ENCODE peak calls at places on chromosome 22, in five cellular contexts. J is IMR-90, A is A549, E is right lobe of liver, Y is esophagus squamous epithelium. I is an unnamed sample.

GRCh38 chr22:33780761-33781160 is 139.5 kb downstream of the LARGE1 start:
- DNase-seq in J (no peak), A (no peak), E (no peak), Y (no peak), I (no peak)

GRCh38 chr22:46012881-46013281 is 35.9 kb upstream of the WNT7B start:
- DNase-seq in J (no peak), A (no peak), E (peak), Y (no peak), I (no peak)

GRCh38 chr22:44357962-44358553 is 45.3 kb upstream of the SHISAL1 start:
- DNase-seq in J (peak), A (no peak), E (peak), Y (no peak), I (no peak)

GRCh38 chr22:45019861-45020655 is 10.3 kb upstream of the PHF21B start:
- DNase-seq in J (no peak), A (no peak), E (no peak), Y (no peak), I (no peak)

GRCh38 chr22:48827228-48827810 is 1000.4 kb downstream of the BRD1 start:
- DNase-seq in J (no peak), A (no peak), E (no peak), Y (no peak), I (no peak)

GRCh38 chr22:46937185-46937584 is 174.7 kb downstream of the TBC1D22A start:
- DNase-seq in J (no peak), A (no peak), E (no peak), Y (no peak), I (no peak)

GRCh38 chr22:48687606-48688005 is 1140.1 kb downstream of the BRD1 start:
- DNase-seq in J (no peak), A (no peak), E (no peak), Y (no peak), I (no peak)

GRCh38 chr22:24803064-24803542 is 2.9 kb upstream of the SGSM1 start:
- DNase-seq in J (peak), A (peak), E (peak), Y (no peak), I (peak)

GRCh38 chr22:46693634-46694422 is 44.2 kb downstream of the CERK start:
- DNase-seq in J (no peak), A (no peak), E (no peak), Y (no peak), I (no peak)

GRCh38 chr22:50363411-50364194 is 20.5 kb downstream of the PPP6R2 start:
- DNase-seq in J (no peak), A (no peak), E (no peak), Y (no peak), I (no peak)

GRCh38 chr22:26986051-26986881 is 328.9 kb downstream of the MIAT start:
- DNase-seq in J (no peak), A (no peak), E (no peak), Y (no peak), I (no peak)

GRCh38 chr22:40396882-40397281 is 26.5 kb downstream of the SGSM3 start:
- DNase-seq in J (peak), A (no peak), E (no peak), Y (no peak), I (no peak)

GRCh38 chr22:45225732-45226560 is 14.7 kb downstream of the KIAA0930 start:
- DNase-seq in J (peak), A (no peak), E (peak), Y (no peak), I (no peak)

GRCh38 chr22:47918276-47918928 is 1156.0 kb downstream of the TBC1D22A start:
- DNase-seq in J (no peak), A (no peak), E (no peak), Y (no peak), I (no peak)

GRCh38 chr22:20977019-20977418 is 5.1 kb upstream of the LZTR1 start:
- DNase-seq in J (no peak), A (no peak), E (no peak), Y (no peak), I (no peak)

GRCh38 chr22:49712195-49712791 is 115.4 kb downstream of the BRD1 start:
- DNase-seq in J (no peak), A (no peak), E (no peak), Y (no peak), I (no peak)

GRCh38 chr22:49574205-49574604 is 253.5 kb downstream of the BRD1 start:
- DNase-seq in J (no peak), A (no peak), E (no peak), Y (no peak), I (no peak)

GRCh38 chr22:33350961-33351360 is 292.8 kb upstream of the SYN3 start:
- DNase-seq in J (no peak), A (no peak), E (no peak), Y (no peak), I (no peak)

GRCh38 chr22:50476819-50477344 is 2.0 kb upstream of the SBF1 start:
- DNase-seq in J (no peak), A (no peak), E (no peak), Y (no peak), I (no peak)

GRCh38 chr22:50547231-50547851 is 1.6 kb downstream of the KLHDC7B start:
- DNase-seq in J (no peak), A (no peak), E (no peak), Y (no peak), I (no peak)

GRCh38 chr22:45521178-45521577 is 18.5 kb downstream of the FBLN1 start:
- DNase-seq in J (no peak), A (no peak), E (no peak), Y (no peak), I (no peak)

GRCh38 chr22:27749597-27750225 is 51.8 kb downstream of the MN1 start:
- DNase-seq in J (peak), A (no peak), E (no peak), Y (no peak), I (peak)

GRCh38 chr22:48712558-48712957 is 1115.1 kb downstream of the BRD1 start:
- DNase-seq in J (no peak), A (no peak), E (no peak), Y (no peak), I (no peak)

GRCh38 chr22:44261861-44262595 is 50.7 kb downstream of the SHISAL1 start:
- DNase-seq in J (no peak), A (no peak), E (peak), Y (no peak), I (no peak)

GRCh38 chr22:44088976-44089570 is 65.0 kb downstream of the PARVB start:
- DNase-seq in J (peak), A (no peak), E (no peak), Y (no peak), I (peak)

GRCh38 chr22:26409705-26410376 is 19.2 kb upstream of the ASPHD2 start:
- DNase-seq in J (no peak), A (no peak), E (no peak), Y (no peak), I (no peak)

GRCh38 chr22:24976442-24977218 is 24.1 kb downstream of the KIAA1671 start:
- DNase-seq in J (no peak), A (no peak), E (no peak), Y (no peak), I (no peak)

GRCh38 chr22:48217596-48217995 is 1455.1 kb downstream of the TBC1D22A start:
- DNase-seq in J (no peak), A (no peak), E (no peak), Y (no peak), I (no peak)

GRCh38 chr22:46575915-46576555 is 38.6 kb upstream of the CELSR1 start:
- DNase-seq in J (no peak), A (no peak), E (peak), Y (no peak), I (no peak)

GRCh38 chr22:33519140-33519973 is 400.9 kb downstream of the LARGE1 start:
- DNase-seq in J (peak), A (peak), E (no peak), Y (no peak), I (peak)

GRCh38 chr22:43007519-43008102 is 7.3 kb downstream of the PACSIN2 start:
- DNase-seq in J (peak), A (no peak), E (no peak), Y (no peak), I (no peak)

GRCh38 chr22:30397656-30398635 is 1.1 kb downstream of the SEC14L2 start:
- DNase-seq in J (no peak), A (no peak), E (peak), Y (no peak), I (no peak)

GRCh38 chr22:46371623-46372226 is 36.2 kb downstream of the TRMU start:
- DNase-seq in J (no peak), A (no peak), E (no peak), Y (no peak), I (no peak)

GRCh38 chr22:44648821-44649566 is 53.0 kb upstream of the PRR5 start:
- DNase-seq in J (peak), A (no peak), E (no peak), Y (no peak), I (no peak)

GRCh38 chr22:49354516-49355205 is 473.0 kb downstream of the BRD1 start:
- DNase-seq in J (no peak), A (no peak), E (no peak), Y (no peak), I (no peak)

GRCh38 chr22:20864186-20864908 is 5.5 kb downstream of the SNAP29 start:
- DNase-seq in J (no peak), A (no peak), E (no peak), Y (no peak), I (no peak)

GRCh38 chr22:45421349-45422057 is 8.0 kb downstream of the RIBC2 start:
- DNase-seq in J (no peak), A (no peak), E (no peak), Y (no peak), I (no peak)

GRCh38 chr22:38490915-38491314 is 15.2 kb downstream of the DDX17 start:
- DNase-seq in J (peak), A (no peak), E (peak), Y (no peak), I (no peak)
- TF ChIP-seq POLR2A in J (no peak), A (no peak), E (no peak), Y (no peak), I (no peak)

GRCh38 chr22:41446639-41447434 is at the start of gene TOB2:
- DNase-seq in J (peak), A (peak), E (peak), Y (peak), I (no peak)

GRCh38 chr22:41442240-41442792 is 4.3 kb downstream of the TOB2 start:
- DNase-seq in J (no peak), A (no peak), E (no peak), Y (no peak), I (no peak)

GRCh38 chr22:41445171-41446056 is 1.2 kb downstream of the TOB2 start:
- DNase-seq in J (no peak), A (no peak), E (peak), Y (no peak), I (no peak)

GRCh38 chr22:41446057-41446501 is 522 bp downstream of the TOB2 start:
- DNase-seq in J (no peak), A (no peak), E (peak), Y (no peak), I (no peak)

GRCh38 chr22:41444360-41445170 is 2.0 kb downstream of the TOB2 start:
- DNase-seq in J (peak), A (peak), E (peak), Y (peak), I (peak)
- TF ChIP-seq POLR2A in J (no peak), A (no peak), E (no peak), Y (no peak), I (no peak)

GRCh38 chr22:31496007-31496734 is at the start of gene SFI1:
- DNase-seq in J (peak), A (peak), E (peak), Y (peak), I (peak)
- TF ChIP-seq POLR2A in J (no peak), A (peak), E (peak), Y (no peak), I (peak)

GRCh38 chr22:28799125-28799833 is 1.1 kb downstream of the XBP1 start:
- DNase-seq in J (peak), A (peak), E (no peak), Y (no peak), I (peak)

GRCh38 chr22:28798810-28799124 is 1.6 kb downstream of the XBP1 start:
- DNase-seq in J (no peak), A (no peak), E (no peak), Y (no peak), I (no peak)

GRCh38 chr22:28801845-28802594 is 1.7 kb upstream of the XBP1 start:
- DNase-seq in J (no peak), A (no peak), E (peak), Y (no peak), I (no peak)

GRCh38 chr22:28799834-28800307 is 498 bp downstream of the XBP1 start:
- DNase-seq in J (peak), A (no peak), E (peak), Y (no peak), I (peak)

GRCh38 chr22:28800308-28801041 is at the start of gene XBP1:
- DNase-seq in J (peak), A (peak), E (peak), Y (peak), I (peak)
- TF ChIP-seq POLR2A in J (peak), A (peak), E (peak), Y (peak), I (peak)

GRCh38 chr22:36068776-36069344 is 40.2 kb upstream of the RBFOX2 start:
- DNase-seq in J (peak), A (no peak), E (no peak), Y (no peak), I (no peak)

GRCh38 chr22:36064358-36064757 is 35.7 kb upstream of the RBFOX2 start:
- DNase-seq in J (no peak), A (no peak), E (no peak), Y (no peak), I (no peak)

GRCh38 chr22:36067237-36067558 is 38.6 kb upstream of the RBFOX2 start:
- DNase-seq in J (no peak), A (no peak), E (no peak), Y (no peak), I (no peak)

GRCh38 chr22:36065462-36065774 is 36.8 kb upstream of the RBFOX2 start:
- DNase-seq in J (no peak), A (no peak), E (no peak), Y (no peak), I (no peak)

DNA sequence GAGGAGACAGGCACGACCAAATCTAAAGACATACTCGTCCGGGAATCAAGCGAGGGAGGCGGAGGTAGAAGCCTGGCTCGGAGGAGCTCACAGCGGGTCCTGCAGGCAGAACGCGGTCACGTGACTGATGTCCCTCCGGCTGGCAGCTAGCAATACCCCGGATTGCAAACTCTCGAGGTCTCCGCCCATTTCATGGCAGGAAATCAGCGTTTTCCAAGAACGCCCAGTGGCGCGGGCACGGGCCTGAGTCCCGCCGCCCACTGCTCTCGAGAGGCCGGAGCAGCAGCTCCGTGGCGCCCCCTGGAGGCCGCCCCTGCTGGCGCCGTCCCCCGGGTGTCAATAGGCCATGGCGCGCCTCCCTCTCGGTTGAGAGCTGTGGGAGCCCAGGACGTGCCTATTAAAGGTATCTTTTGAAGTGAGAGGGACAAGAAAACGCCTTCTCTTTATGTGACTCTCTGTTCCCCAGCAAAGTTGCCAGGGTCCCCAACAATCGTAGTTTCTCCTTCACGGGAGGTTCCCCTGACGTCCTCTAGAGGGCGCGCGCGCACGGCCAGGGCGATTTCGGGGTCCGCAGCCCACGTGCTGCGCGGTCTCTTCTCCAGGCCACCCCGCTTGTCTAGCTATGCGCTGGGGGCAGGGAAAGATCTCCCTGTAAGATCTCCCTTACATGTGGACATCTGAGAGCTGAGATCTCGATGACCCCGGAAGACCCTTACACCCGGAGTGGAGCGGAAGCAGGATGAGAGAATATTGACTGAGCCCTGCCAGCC is 37.3 kb upstream of the RBFOX2 start:
- DNase-seq in J (peak), A (peak), E (peak), Y (no peak), I (peak)
- TF ChIP-seq POLR2A in J (no peak), A (peak), E (peak), Y (peak), I (no peak)

GRCh38 chr22:19718255-19719054 is 4.2 kb downstream of the SEPTIN5 start:
- DNase-seq in J (no peak), A (no peak), E (no peak), Y (no peak), I (peak)
- TF ChIP-seq POLR2A in J (no peak), A (no peak), E (no peak), Y (no peak), I (peak)

GRCh38 chr22:18044548-18045271 is 20.3 kb upstream of the MICAL3 start:
- DNase-seq in J (peak), A (no peak), E (peak), Y (no peak), I (no peak)
- TF ChIP-seq POLR2A in J (no peak), A (no peak), E (no peak), Y (no peak), I (no peak)